ENCODE peak calls at places on chromosomes 7 and 10, in seven cellular contexts. One of them, this sample, is unnamed.

GRCh38 chr10:132307823-132308587 is at the start of gene STK32C:
- DNase-seq in H1: peak; percentile 86
- DNase-seq in HepG2: peak; percentile 68
- DNase-seq in GM12878: no peak
- DNase-seq in HEK293T: peak; percentile 100
- DNase-seq in HCT116: peak; percentile 54
- DNase-seq in WTC11: peak; percentile 86
- DNase-seq in this sample: peak; percentile 82

GRCh38 chr10:130968964-130969363 is 342.6 kb downstream of the TCERG1L start:
- DNase-seq in HCT116: no peak
- DNase-seq in WTC11: no peak
- DNase-seq in GM12878: no peak
- DNase-seq in H1: no peak
- DNase-seq in HepG2: no peak
- DNase-seq in HEK293T: no peak
- DNase-seq in this sample: no peak

GRCh38 chr7:145152589-145152988 is 316.7 kb upstream of the TPK1 start:
- DNase-seq in HCT116: no peak
- DNase-seq in HEK293T: no peak
- DNase-seq in GM12878: no peak
- DNase-seq in H1: no peak
- DNase-seq in HepG2: no peak
- DNase-seq in WTC11: peak; percentile 12
- DNase-seq in this sample: no peak

GRCh38 chr7:31690892-31691291 is 3.9 kb downstream of the PPP1R17 start:
- DNase-seq in H1: no peak
- DNase-seq in HepG2: no peak
- DNase-seq in HCT116: no peak
- DNase-seq in HEK293T: no peak
- DNase-seq in WTC11: no peak
- DNase-seq in GM12878: no peak
- DNase-seq in this sample: no peak

GRCh38 chr7:48384180-48384752 is 213.0 kb downstream of the ABCA13 start:
- DNase-seq in WTC11: no peak
- DNase-seq in HEK293T: no peak
- DNase-seq in HCT116: no peak
- DNase-seq in HepG2: no peak
- DNase-seq in GM12878: no peak
- DNase-seq in H1: no peak
- DNase-seq in this sample: no peak

GRCh38 chr7:128836729-128837348 is 6.6 kb downstream of the FLNC start:
- DNase-seq in WTC11: no peak
- DNase-seq in H1: no peak
- DNase-seq in HepG2: no peak
- DNase-seq in HCT116: no peak
- DNase-seq in HEK293T: no peak
- DNase-seq in GM12878: no peak
- DNase-seq in this sample: no peak

GRCh38 chr10:114749014-114749413 is 72.6 kb upstream of the FHIP2A start:
- DNase-seq in HCT116: no peak
- DNase-seq in HepG2: no peak
- DNase-seq in WTC11: no peak
- DNase-seq in GM12878: no peak
- DNase-seq in H1: no peak
- DNase-seq in HEK293T: no peak
- DNase-seq in this sample: no peak

GRCh38 chr10:75115137-75115536 is 3.7 kb downstream of the SAMD8 start:
- DNase-seq in GM12878: no peak
- DNase-seq in HepG2: no peak
- DNase-seq in WTC11: no peak
- DNase-seq in H1: no peak
- DNase-seq in HEK293T: no peak
- DNase-seq in HCT116: no peak
- DNase-seq in this sample: no peak

GRCh38 chr10:36038316-36038715 is 396.2 kb upstream of the FZD8 start:
- DNase-seq in GM12878: no peak
- DNase-seq in H1: no peak
- DNase-seq in WTC11: no peak
- DNase-seq in HepG2: no peak
- DNase-seq in HEK293T: no peak
- DNase-seq in HCT116: no peak
- DNase-seq in this sample: no peak

GRCh38 chr10:50932113-50932512 is 46.7 kb upstream of the A1CF start:
- DNase-seq in HCT116: no peak
- DNase-seq in WTC11: no peak
- DNase-seq in GM12878: no peak
- DNase-seq in H1: no peak
- DNase-seq in HepG2: no peak
- DNase-seq in HEK293T: peak; percentile 10
- DNase-seq in this sample: no peak

GRCh38 chr10:50928190-50928552 is 42.7 kb upstream of the A1CF start:
- DNase-seq in H1: no peak
- DNase-seq in GM12878: no peak
- DNase-seq in HCT116: no peak
- DNase-seq in WTC11: no peak
- DNase-seq in HepG2: no peak
- DNase-seq in HEK293T: no peak
- DNase-seq in this sample: no peak

GRCh38 chr10:50927522-50928189 is 42.2 kb upstream of the A1CF start:
- DNase-seq in WTC11: no peak
- DNase-seq in H1: no peak
- DNase-seq in HepG2: no peak
- DNase-seq in GM12878: no peak
- DNase-seq in HCT116: no peak
- DNase-seq in HEK293T: no peak
- DNase-seq in this sample: no peak

DNA sequence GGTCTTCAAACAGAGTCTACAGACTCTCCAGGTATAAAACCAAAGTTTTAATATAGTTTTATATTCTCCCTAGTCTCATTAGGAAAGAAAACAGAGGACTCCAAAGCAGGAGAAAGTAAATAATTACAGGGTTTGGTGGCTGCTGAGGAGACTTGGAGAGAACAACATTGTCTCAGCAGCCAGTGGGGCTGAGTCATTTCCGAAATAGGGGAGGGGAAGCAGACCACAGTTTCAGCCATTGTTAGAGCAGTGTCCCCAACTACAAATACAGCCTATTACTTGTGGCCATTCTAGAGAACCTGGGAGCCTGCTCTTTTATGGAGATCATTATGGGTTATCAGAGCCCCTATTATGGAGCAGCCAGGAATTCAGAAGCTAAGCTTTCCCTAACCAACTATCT is 44.2 kb upstream of the A1CF start:
- DNase-seq in HEK293T: no peak
- DNase-seq in WTC11: no peak
- DNase-seq in GM12878: no peak
- DNase-seq in HCT116: no peak
- DNase-seq in H1: no peak
- DNase-seq in HepG2: no peak
- DNase-seq in this sample: no peak
- TF ChIP-seq SP1 in HEK293T: no peak
- TF ChIP-seq SP1 in WTC11: no peak
- TF ChIP-seq SP1 in GM12878: no peak
- TF ChIP-seq SP1 in HCT116: no peak
- TF ChIP-seq SP1 in H1: no peak
- TF ChIP-seq SP1 in HepG2: no peak
- TF ChIP-seq SP1 in this sample: no peak

DNA sequence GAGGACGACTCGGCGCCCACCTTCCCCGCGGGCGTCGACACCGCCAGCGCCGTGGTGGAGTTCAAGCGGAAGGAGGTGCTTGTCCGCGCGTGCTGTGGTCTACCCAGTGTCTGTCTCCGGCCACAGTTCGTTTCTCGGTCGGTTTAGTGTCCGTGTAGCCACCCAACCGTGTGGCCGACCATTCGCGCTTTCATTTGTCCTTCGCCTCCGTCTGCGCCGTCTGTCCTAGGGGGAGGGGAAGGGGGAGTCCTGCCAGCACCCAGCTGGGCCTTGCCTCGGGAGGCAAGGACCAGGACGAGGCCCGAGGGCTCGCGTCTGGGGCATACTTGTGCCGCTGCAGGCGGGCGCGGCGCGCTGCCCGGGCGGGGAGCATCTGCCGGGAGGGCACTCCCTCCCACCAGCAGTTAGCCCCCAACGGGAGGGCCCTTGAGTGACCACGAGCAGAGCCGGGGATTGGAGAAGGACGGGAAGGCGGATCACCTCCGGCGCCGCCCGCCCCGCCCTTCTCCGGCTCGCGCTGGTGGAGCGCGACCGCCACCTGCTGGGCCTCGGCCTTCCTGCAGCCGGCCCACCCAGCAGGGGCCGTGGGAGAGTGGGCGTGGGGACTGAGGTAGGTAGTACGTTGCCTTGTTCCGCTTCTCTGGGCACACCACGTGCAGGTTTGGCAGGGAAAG is 28.4 kb downstream of the RET start:
- DNase-seq in HEK293T: peak; percentile 90
- DNase-seq in HCT116: peak; percentile 41
- DNase-seq in HepG2: peak; percentile 36
- DNase-seq in H1: peak; percentile 94
- DNase-seq in GM12878: no peak
- DNase-seq in WTC11: peak; percentile 83
- DNase-seq in this sample: peak; percentile 96
- TF ChIP-seq SP1 in HEK293T: no peak
- TF ChIP-seq SP1 in HCT116: no peak
- TF ChIP-seq SP1 in HepG2: peak; percentile 46
- TF ChIP-seq SP1 in H1: no peak
- TF ChIP-seq SP1 in GM12878: no peak
- TF ChIP-seq SP1 in WTC11: peak; percentile 49
- TF ChIP-seq SP1 in this sample: peak; percentile 40

GRCh38 chr7:45609180-45609579 is 35.0 kb downstream of the ADCY1 start:
- DNase-seq in GM12878: no peak
- DNase-seq in HCT116: no peak
- DNase-seq in WTC11: no peak
- DNase-seq in HepG2: no peak
- DNase-seq in HEK293T: no peak
- DNase-seq in H1: no peak
- DNase-seq in this sample: no peak
- TF ChIP-seq SP1 in GM12878: no peak
- TF ChIP-seq SP1 in HCT116: no peak
- TF ChIP-seq SP1 in WTC11: no peak
- TF ChIP-seq SP1 in HepG2: no peak
- TF ChIP-seq SP1 in HEK293T: no peak
- TF ChIP-seq SP1 in H1: no peak
- TF ChIP-seq SP1 in this sample: no peak

GRCh38 chr7:25259487-25260243 is 31.4 kb upstream of the NPVF start:
- DNase-seq in HCT116: peak; percentile 44
- DNase-seq in GM12878: no peak
- DNase-seq in HEK293T: peak; percentile 73
- DNase-seq in HepG2: peak; percentile 74
- DNase-seq in H1: peak; percentile 66
- DNase-seq in WTC11: peak; percentile 69
- DNase-seq in this sample: peak; percentile 52
- TF ChIP-seq SP1 in HCT116: no peak
- TF ChIP-seq SP1 in GM12878: no peak
- TF ChIP-seq SP1 in HEK293T: no peak
- TF ChIP-seq SP1 in HepG2: no peak
- TF ChIP-seq SP1 in H1: no peak
- TF ChIP-seq SP1 in WTC11: no peak
- TF ChIP-seq SP1 in this sample: no peak

GRCh38 chr7:129903935-129904334 is 48.8 kb downstream of the UBE2H start:
- DNase-seq in HCT116: no peak
- DNase-seq in HepG2: no peak
- DNase-seq in WTC11: no peak
- DNase-seq in H1: no peak
- DNase-seq in GM12878: peak; percentile 33
- DNase-seq in HEK293T: no peak
- DNase-seq in this sample: no peak
- TF ChIP-seq SP1 in HCT116: no peak
- TF ChIP-seq SP1 in HepG2: no peak
- TF ChIP-seq SP1 in WTC11: no peak
- TF ChIP-seq SP1 in H1: no peak
- TF ChIP-seq SP1 in GM12878: no peak
- TF ChIP-seq SP1 in HEK293T: no peak
- TF ChIP-seq SP1 in this sample: no peak

DNA sequence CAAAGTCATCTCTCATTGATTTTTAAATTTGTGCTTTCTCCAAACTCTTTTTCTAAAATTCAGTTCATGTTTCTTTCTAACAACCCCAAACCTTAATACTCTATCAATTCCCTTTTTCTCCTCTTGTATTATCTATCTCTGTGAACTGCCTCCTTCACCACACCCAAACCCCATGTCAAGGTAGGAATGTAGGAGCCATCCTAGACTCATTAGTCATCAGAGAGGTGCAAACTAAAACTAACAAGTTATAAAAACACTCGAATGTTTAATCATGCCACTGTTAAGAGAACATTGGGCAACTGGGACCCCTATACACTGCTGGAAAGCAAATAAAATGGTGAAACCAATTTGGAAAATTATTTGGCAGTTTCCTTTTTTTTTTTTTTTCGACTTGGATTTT is 533.8 kb upstream of the LRRN3 start:
- DNase-seq in WTC11: no peak
- DNase-seq in GM12878: no peak
- DNase-seq in H1: no peak
- DNase-seq in HCT116: no peak
- DNase-seq in HEK293T: no peak
- DNase-seq in HepG2: no peak
- DNase-seq in this sample: no peak
- TF ChIP-seq SP1 in WTC11: no peak
- TF ChIP-seq SP1 in GM12878: no peak
- TF ChIP-seq SP1 in H1: no peak
- TF ChIP-seq SP1 in HCT116: no peak
- TF ChIP-seq SP1 in HEK293T: no peak
- TF ChIP-seq SP1 in HepG2: no peak
- TF ChIP-seq SP1 in this sample: no peak

DNA sequence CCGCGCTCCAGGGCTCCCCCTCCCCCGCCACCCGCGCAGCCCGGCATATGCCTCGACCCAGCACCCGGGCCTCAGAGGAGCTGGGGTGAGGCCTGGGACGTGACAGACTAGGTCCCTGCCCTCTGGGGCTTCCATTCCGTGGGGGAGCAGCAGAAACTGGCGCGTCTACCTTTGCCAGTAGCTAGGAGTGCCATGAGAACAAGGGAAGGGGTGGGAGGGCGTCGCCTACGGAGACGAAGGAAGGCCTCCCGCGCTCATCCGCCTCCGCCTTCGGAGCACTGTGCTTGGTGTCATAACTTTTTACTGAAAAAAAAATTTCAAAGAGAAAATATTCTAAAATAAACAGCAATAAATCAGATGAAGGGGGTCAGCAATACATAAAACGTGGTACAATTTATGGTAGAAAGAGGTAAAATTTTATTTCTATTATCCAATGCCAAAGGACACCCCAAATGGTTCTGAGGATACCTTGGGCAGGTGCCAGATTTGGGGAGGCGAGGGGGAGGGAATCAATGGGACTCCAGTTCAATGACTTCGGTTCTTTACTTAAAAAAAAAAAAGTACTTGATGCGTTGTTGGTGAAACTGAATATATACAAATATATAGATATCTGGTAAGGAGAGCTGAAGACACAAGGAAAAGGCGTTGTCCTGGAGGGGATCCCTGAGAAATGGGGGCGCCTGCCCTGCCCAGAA is 35.1 kb upstream of the GRID1 start:
- DNase-seq in HepG2: no peak
- DNase-seq in WTC11: peak; percentile 28
- DNase-seq in HCT116: no peak
- DNase-seq in HEK293T: no peak
- DNase-seq in H1: peak; percentile 71
- DNase-seq in GM12878: no peak
- DNase-seq in this sample: no peak
- TF ChIP-seq SP1 in HepG2: no peak
- TF ChIP-seq SP1 in WTC11: no peak
- TF ChIP-seq SP1 in HCT116: no peak
- TF ChIP-seq SP1 in HEK293T: no peak
- TF ChIP-seq SP1 in H1: no peak
- TF ChIP-seq SP1 in GM12878: no peak
- TF ChIP-seq SP1 in this sample: no peak

This sample was measured in K562.